ENCODE peak calls at places on chromosomes 4 and X, in nine cellular contexts. X is stomach, N is IMR-90, Q is thyroid gland, R is heart left ventricle, E is uterus, A is Peyer's patch, L is right lobe of liver, P is prostate gland. W is an unnamed sample.

GRCh38 chr4:114015444-114015899 is 36.0 kb upstream of the ARSJ start:
- DNase-seq in X (no peak), N (peak; percentile 99), Q (no peak), R (no peak), E (no peak), A (no peak), L (no peak), P (peak; percentile 43), W (no peak)

GRCh38 chr4:40908297-40908696 is 158.5 kb downstream of the NSUN7 start:
- DNase-seq in X (no peak), N (no peak), Q (no peak), R (no peak), E (no peak), A (no peak), L (no peak), P (no peak), W (no peak)

GRCh38 chr4:42715807-42716482 is 59.0 kb upstream of the ATP8A1 start:
- DNase-seq in X (no peak), N (no peak), Q (no peak), R (no peak), E (no peak), A (no peak), L (no peak), P (no peak), W (no peak)

GRCh38 chr4:86155766-86156165 is 204.1 kb downstream of the MAPK10 start:
- DNase-seq in X (no peak), N (no peak), Q (no peak), R (no peak), E (no peak), A (no peak), L (no peak), P (no peak), W (no peak)

GRCh38 chr4:2254665-2255500 is 7.0 kb downstream of the MXD4 start:
- DNase-seq in X (peak; percentile 20), N (no peak), Q (no peak), R (no peak), E (no peak), A (peak; percentile 15), L (no peak), P (peak; percentile 4), W (peak; percentile 11)

GRCh38 chrX:149472620-149473019 is 32.5 kb downstream of the IDS start:
- DNase-seq in X (no peak), N (no peak), Q (no peak), R (no peak), E (no peak), A (no peak), L (peak; percentile 55), P (no peak), W (no peak)

GRCh38 chr4:153060191-153060590 is 124.1 kb downstream of the FHDC1 start:
- DNase-seq in X (no peak), N (no peak), Q (no peak), R (no peak), E (no peak), A (no peak), L (no peak), P (no peak), W (no peak)

GRCh38 chr4:118849867-118850812 is 14.2 kb upstream of the SEC24D start:
- DNase-seq in X (no peak), N (peak; percentile 14), Q (peak; percentile 13), R (no peak), E (no peak), A (peak; percentile 41), L (no peak), P (no peak), W (no peak)

GRCh38 chr4:163132469-163133222 is 34.0 kb downstream of the NAF1 start:
- DNase-seq in X (no peak), N (no peak), Q (no peak), R (no peak), E (no peak), A (no peak), L (no peak), P (no peak), W (no peak)

GRCh38 chr4:2516635-2517034 is 19.8 kb upstream of the FAM193A start:
- DNase-seq in X (no peak), N (no peak), Q (no peak), R (no peak), E (no peak), A (no peak), L (no peak), P (no peak), W (no peak)

GRCh38 chr4:69713593-69713992 is 46.8 kb downstream of the SULT1B1 start:
- DNase-seq in X (no peak), N (no peak), Q (peak; percentile 3), R (no peak), E (no peak), A (no peak), L (peak; percentile 70), P (no peak), W (peak; percentile 15)

DNA sequence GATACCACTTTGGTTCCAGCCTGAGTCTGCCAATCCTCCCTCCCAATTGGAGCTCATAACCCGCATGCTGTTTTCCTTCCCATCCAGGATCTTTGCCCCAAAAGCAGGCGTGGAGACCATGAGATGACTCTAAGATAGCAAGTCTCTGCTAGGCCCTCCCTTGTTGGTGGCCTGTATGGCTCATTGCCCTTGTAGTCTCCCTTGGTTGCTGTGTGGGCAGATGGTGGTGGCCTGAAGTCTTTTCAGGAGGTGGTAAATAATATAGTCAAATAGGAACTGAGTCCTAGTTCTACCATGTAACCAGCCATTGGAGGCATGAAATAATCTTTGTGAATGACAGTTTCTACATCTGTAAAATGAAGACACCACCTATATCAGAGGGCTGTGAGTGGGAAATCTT is 1.2 kb downstream of the ATP6AP1 start:
- DNase-seq in X (no peak), N (no peak), Q (no peak), R (no peak), E (no peak), A (no peak), L (no peak), P (no peak), W (no peak)
- H3K4me3 ChIP-seq in X (no peak overlapping the region), N (no peak overlapping the region), Q (no peak overlapping the region), R (peak overlapping the region; percentile 71), E (no peak overlapping the region), A (no peak overlapping the region), L (no peak overlapping the region), P (no peak overlapping the region), W (no peak overlapping the region)

GRCh38 chrX:71938371-71938770 is 27.7 kb downstream of the NHSL2 start:
- DNase-seq in X (no peak), N (no peak), Q (peak; percentile 12), R (no peak), E (no peak), A (no peak), L (no peak), P (no peak), W (no peak)

GRCh38 chrX:71944369-71944768 is 33.7 kb downstream of the NHSL2 start:
- DNase-seq in X (no peak), N (no peak), Q (no peak), R (no peak), E (no peak), A (no peak), L (no peak), P (no peak), W (no peak)

GRCh38 chrX:71945435-71945834 is 34.8 kb downstream of the NHSL2 start:
- DNase-seq in X (no peak), N (no peak), Q (no peak), R (no peak), E (no peak), A (no peak), L (no peak), P (no peak), W (no peak)

GRCh38 chrX:71941771-71942170 is 31.1 kb downstream of the NHSL2 start:
- DNase-seq in X (no peak), N (peak; percentile 77), Q (no peak), R (peak; percentile 48), E (peak; percentile 72), A (no peak), L (no peak), P (no peak), W (no peak)

DNA sequence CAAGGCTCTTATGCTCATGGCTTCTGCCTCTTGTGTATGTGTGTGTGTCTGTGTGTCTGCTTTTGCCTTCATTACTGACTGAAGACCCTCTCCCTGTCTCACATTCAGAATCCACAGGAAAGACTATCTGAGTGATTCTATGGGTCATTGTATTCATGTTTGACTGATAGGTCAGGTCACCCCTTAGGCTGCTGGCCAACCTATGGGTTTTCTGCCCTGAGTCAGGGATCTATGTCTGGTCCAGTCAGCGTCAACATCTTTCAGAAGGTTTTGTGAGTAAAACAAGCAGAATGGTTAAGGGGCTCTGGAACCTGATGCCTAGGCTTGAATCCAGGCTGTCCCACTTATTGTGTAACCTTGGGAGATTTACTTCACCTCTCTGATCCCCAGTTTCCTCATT is 30.5 kb downstream of the NHSL2 start:
- DNase-seq in X (no peak), N (peak; percentile 49), Q (no peak), R (no peak), E (no peak), A (no peak), L (no peak), P (no peak), W (no peak)
- H3K36me3 ChIP-seq in X (no peaks in the 10 kb centered on the region), N (no peaks in the 10 kb centered on the region), Q (no peaks in the 10 kb centered on the region), R (no peaks in the 10 kb centered on the region), E (no peaks in the 10 kb centered on the region), A (no peaks in the 10 kb centered on the region), L (no peaks in the 10 kb centered on the region), P (no peaks in the 10 kb centered on the region), W (no peaks in the 10 kb centered on the region)

DNA sequence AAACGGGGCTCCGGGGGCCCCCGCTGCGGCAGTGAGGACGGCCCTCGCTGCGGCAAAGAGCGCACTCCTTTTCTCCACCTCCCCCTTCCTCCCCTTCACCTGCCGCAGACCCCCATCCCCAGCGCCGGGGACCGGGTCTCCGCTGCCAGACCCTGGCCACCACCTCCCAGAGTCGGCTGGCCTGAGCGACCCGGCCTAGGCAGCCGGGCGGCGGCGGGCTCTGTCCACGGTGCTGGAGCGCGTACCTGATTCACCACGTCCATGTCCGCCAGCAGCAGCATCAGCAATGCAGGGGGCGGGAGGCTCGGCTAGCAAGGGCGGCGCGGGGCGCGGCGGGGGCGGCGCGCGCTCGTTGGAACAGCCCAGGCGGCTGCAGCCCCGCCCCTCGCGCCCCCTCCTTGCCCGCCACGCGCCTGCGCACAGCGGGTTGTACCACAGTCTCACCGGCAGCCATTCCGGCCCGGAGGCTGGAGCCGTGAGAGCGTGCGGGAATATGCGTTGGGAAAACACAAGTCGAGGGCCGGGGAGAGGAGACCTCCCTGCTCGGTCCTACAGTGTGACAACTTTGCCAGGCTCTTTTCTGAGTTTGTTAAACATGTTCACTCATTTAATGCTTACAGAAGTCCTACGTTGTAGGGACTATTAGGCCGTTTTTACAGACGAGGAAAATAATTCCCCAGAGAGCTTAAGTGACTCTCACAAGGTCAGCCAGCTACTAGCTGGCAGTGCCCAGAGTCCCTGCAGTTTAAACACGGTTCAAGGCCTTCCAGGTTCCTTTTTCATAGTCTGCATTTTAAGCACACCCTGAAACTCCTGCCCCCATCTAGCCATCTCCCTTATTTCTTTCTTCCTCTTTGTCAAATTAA is at the start of gene SYP:
- DNase-seq in X (peak; percentile 91), N (peak; percentile 82), Q (peak; percentile 92), R (peak; percentile 91), E (peak; percentile 86), A (peak; percentile 89), L (peak; percentile 88), P (peak; percentile 86), W (peak; percentile 73)
- TF ChIP-seq POLR2A in X (no peak), N (no peak), Q (no peak), R (peak; percentile 78), E (no peak), A (peak; percentile 65), L (peak; percentile 50), P (peak; percentile 52), W (peak; percentile 57)

DNA sequence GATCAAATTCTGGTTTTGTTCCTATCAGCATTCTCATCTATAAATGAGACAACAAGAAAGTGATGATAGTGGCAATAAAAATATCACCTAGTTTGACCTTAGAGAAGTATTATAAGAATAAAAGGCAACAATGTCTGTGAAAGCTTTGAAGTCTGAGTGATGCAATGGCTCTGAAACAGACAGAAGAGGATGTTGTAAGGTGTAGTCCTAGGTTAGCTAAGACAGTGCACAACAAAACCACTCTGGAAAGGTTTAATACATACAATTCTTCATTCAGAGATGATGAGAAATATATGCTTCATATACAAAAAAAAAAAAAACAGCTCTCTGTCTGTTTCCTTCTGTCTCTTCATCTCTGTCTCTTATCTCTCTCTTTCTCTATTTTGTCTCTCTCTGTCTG is 148.7 kb upstream of the NLGN4X start:
- DNase-seq in X (no peak), N (no peak), Q (no peak), R (no peak), E (no peak), A (no peak), L (no peak), P (no peak), W (no peak)
- H3K4me3 ChIP-seq in X (no peak overlapping the region), N (no peak overlapping the region), Q (no peak overlapping the region), R (no peak overlapping the region), E (no peak overlapping the region), A (no peak overlapping the region), L (no peak overlapping the region), P (no peak overlapping the region), W (no peak overlapping the region)